ENCODE peak calls at places on chromosomes 11 and 22, in four cellular contexts. T is endodermal cell, K is upper lobe of left lung, J is tibial artery. N is an unnamed sample. For H3K36me3, the result is how much of the 10 kb centered on the place peaks cover.

GRCh38 chr22:17929909-17930308 is 94.5 kb downstream of the MICAL3 start:
- DNase-seq in T (no peak), K (no peak), J (no peak), N (no peak)

GRCh38 chr11:69475141-69475865 is 6.2 kb upstream of the LINC01488 start:
- DNase-seq in T (no peak), K (no peak), J (no peak), N (peak)

GRCh38 chr11:73129198-73129597 is 12.9 kb downstream of the FCHSD2 start:
- DNase-seq in T (no peak), K (no peak), J (no peak), N (no peak)

GRCh38 chr11:120128392-120129172 is 9.3 kb downstream of the TRIM29 start:
- DNase-seq in T (no peak), K (no peak), J (peak), N (peak)

GRCh38 chr11:79150966-79151365 is 289.9 kb downstream of the TENM4 start:
- DNase-seq in T (peak), K (no peak), J (no peak), N (no peak)

GRCh38 chr11:25734592-25735211 is 597.2 kb upstream of the ANO3 start:
- DNase-seq in T (no peak), K (no peak), J (no peak), N (no peak)

GRCh38 chr11:12274056-12274455 is 103.3 kb upstream of the PARVA start:
- DNase-seq in T (peak), K (peak), J (no peak), N (no peak)

GRCh38 chr11:114909866-114910265 is 231.5 kb downstream of the NXPE2 start:
- DNase-seq in T (peak), K (no peak), J (no peak), N (no peak)

GRCh38 chr11:5257296-5257695 is 2.7 kb upstream of the HBG2 start:
- DNase-seq in T (no peak), K (no peak), J (no peak), N (no peak)

GRCh38 chr11:8017894-8018741 is 31.0 kb downstream of the EIF3F start:
- DNase-seq in T (peak), K (no peak), J (no peak), N (no peak)

GRCh38 chr11:20259506-20259905 is 99.2 kb upstream of the DBX1 start:
- DNase-seq in T (no peak), K (no peak), J (no peak), N (no peak)

GRCh38 chr11:79363861-79364378 is 76.9 kb downstream of the TENM4 start:
- DNase-seq in T (no peak), K (no peak), J (no peak), N (no peak)

GRCh38 chr11:100709233-100709999 is 22.3 kb downstream of the ARHGAP42 start:
- DNase-seq in T (no peak), K (no peak), J (no peak), N (no peak)

GRCh38 chr11:37504925-37505324 is 906.9 kb upstream of the RAG2 start:
- DNase-seq in T (no peak), K (no peak), J (no peak), N (no peak)

GRCh38 chr11:3225826-3226750 is 6.1 kb downstream of the MRGPRE start:
- DNase-seq in T (no peak), K (peak), J (no peak), N (peak)

GRCh38 chr11:128956401-128957203 is 13.9 kb upstream of the TP53AIP1 start:
- DNase-seq in T (peak), K (no peak), J (no peak), N (no peak)

GRCh38 chr11:64364911-64365310 is 5.9 kb downstream of the RPS6KA4 start:
- DNase-seq in T (no peak), K (no peak), J (no peak), N (no peak)

GRCh38 chr11:17293308-17293707 is 16.8 kb downstream of the NUCB2 start:
- DNase-seq in T (no peak), K (no peak), J (no peak), N (no peak)
- H3K36me3 ChIP-seq in T (under half), K (under half), J (under half), N (under half)

GRCh38 chr11:133545199-133545709 is 13.0 kb upstream of the OPCML start:
- DNase-seq in T (peak), K (no peak), J (no peak), N (no peak)

GRCh38 chr11:133536198-133536597 is 3.9 kb upstream of the OPCML start:
- DNase-seq in T (no peak), K (no peak), J (no peak), N (no peak)

DNA sequence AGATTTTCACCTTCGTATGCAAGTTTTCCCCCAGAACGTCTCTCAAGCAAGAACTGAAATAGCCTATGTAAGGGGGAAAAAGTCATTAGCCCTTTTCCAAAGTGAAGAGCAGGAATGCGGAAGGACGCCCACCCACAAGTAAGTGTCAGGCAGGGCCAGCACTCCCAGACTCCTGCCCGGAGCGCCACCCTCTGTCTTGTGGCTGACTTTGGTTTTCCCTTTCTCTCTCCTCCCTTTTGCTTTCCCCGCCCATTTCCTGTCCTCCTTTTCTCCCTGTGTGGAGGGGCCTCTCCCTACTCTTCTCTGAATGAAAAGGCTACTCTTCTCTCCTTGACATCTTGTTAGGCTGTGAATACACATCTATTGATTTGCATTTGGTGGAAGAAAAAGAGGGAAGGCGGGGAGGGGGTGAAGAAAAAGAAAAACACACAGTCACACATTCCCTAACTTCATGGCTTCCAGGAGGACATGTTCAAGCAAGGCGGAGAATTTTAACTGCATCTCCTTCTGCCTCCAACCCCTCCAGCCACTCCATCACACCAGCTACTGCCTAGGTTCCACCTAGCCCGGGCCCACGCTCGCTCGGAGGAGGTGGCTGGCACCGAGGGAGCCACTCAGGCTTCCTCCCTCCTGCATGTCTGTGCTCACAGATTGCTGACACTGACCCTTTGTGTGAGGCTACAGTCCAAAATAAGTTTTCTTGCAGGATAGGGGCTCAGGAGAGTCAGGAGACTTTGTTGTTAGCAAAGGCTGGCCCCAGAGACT is 9.2 kb upstream of the OPCML start:
- DNase-seq in T (peak), K (no peak), J (no peak), N (no peak)
- H3K27ac ChIP-seq in T (peak), K (no peak), J (no peak), N (no peak)

GRCh38 chr22:40415531-40416266 is 45.3 kb downstream of the SGSM3 start:
- DNase-seq in T (no peak), K (peak), J (no peak), N (no peak)
- H3K36me3 ChIP-seq in T (under half), K (under half), J (half or more), N (under half)

GRCh38 chr11:118612378-118612777 is 5.0 kb downstream of the PHLDB1 start:
- DNase-seq in T (peak), K (peak), J (no peak), N (peak)

GRCh38 chr11:118609380-118610219 is 2.2 kb downstream of the PHLDB1 start:
- DNase-seq in T (peak), K (no peak), J (no peak), N (no peak)

GRCh38 chr11:118610773-118611432 is 3.5 kb downstream of the PHLDB1 start:
- DNase-seq in T (peak), K (peak), J (peak), N (peak)

GRCh38 chr11:118608268-118609214 is 1.1 kb downstream of the PHLDB1 start:
- DNase-seq in T (peak), K (peak), J (peak), N (peak)

DNA sequence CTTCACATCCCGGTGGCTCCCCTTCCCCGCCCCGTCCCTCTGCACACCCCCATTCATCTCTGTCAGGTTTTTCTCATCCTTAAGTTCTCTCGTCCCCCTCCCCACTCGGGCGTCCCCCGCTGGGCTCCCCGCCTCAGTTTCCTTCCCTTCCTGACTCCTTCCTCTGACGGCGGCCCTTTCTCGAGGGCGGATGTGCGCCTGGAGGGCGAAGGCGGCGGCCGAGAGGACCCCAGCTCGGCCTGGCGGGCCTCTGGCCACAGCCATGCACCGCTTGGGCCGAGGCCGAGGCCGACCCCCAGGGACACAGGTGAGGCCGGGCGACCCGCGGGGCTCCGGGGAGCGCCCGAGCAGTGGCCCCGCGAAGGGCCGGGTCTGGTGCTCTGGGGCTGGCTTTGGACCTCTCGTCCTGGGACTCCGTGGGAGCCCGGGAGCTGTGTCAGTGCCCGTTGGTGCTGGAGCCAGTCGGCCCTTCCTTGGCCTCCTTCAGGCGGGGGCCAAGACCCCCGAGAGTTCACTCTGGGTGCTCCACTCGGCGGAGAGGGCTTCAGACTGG is 2.9 kb downstream of the PHLDB1 start:
- DNase-seq in T (peak), K (no peak), J (no peak), N (peak)
- H3K27ac ChIP-seq in T (no peak), K (peak), J (peak), N (peak)

GRCh38 chr22:19375435-19375834 is 56.1 kb downstream of the HIRA start:
- DNase-seq in T (no peak), K (no peak), J (no peak), N (no peak)

GRCh38 chr22:19376247-19376646 is 55.3 kb downstream of the HIRA start:
- DNase-seq in T (no peak), K (no peak), J (no peak), N (peak)

GRCh38 chr22:19378362-19378711 is 53.2 kb downstream of the HIRA start:
- DNase-seq in T (no peak), K (no peak), J (no peak), N (no peak)

GRCh38 chr22:19376971-19377370 is 54.6 kb downstream of the HIRA start:
- DNase-seq in T (no peak), K (no peak), J (no peak), N (peak)

GRCh38 chr22:19377565-19378361 is 53.8 kb downstream of the HIRA start:
- DNase-seq in T (no peak), K (no peak), J (no peak), N (no peak)
- H3K36me3 ChIP-seq in T (half or more), K (under half), J (half or more), N (under half)

GRCh38 chr11:854601-855342 is 12.1 kb downstream of the TSPAN4 start:
- DNase-seq in T (no peak), K (no peak), J (no peak), N (no peak)
- H3K27ac ChIP-seq in T (peak), K (no peak), J (no peak), N (no peak)

DNA sequence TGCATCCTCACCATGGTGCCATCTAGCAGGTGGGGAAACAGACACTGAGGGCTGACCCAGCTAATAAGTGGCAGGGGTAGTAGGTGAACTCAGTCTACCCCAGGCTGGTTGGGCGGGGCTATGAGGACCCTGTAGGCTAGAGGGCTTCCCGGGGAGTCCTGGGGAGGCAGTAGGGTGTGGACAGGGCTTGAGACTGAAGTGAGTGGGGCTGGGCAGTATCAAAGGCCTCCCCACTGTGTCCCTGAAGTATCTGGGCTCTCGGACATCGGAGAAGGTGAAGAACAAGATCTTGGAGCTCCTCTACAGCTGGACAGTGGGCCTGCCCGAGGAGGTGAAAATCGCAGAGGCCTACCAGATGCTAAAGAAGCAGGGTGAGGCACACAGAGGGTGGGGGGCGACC is 11.4 kb downstream of the GGA1 start:
- DNase-seq in T (no peak), K (no peak), J (no peak), N (no peak)
- H3K36me3 ChIP-seq in T (under half), K (under half), J (half or more), N (under half)

DNA sequence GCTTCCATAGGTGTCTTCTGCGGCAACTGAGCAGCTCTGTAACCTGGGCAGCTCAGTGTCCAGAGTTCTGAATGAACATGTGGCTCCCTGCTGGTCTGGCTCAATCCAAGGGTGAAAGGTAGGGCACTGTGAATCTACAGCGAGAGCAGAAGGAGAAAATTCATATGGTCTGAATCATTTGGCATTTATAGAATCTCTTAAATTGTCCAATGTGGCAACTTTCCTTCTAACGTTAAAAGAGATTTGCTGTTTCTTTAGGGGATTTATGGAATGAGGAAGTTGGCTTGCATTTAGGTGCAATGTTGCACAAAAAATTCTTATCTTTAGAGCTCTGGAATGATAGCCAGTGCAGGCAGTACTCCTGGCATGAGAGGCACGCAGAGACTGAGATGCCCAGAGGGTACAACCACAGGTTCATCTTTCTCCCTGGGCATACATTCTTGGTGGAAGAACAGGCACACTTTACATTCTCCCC is 17.0 kb downstream of the ATXN10 start:
- DNase-seq in T (no peak), K (no peak), J (no peak), N (no peak)
- H3K27ac ChIP-seq in T (no peak), K (peak), J (peak), N (no peak)

GRCh38 chr11:71476031-71476430 is 23.0 kb downstream of the NADSYN1 start:
- DNase-seq in T (no peak), K (no peak), J (no peak), N (no peak)

GRCh38 chr11:71473793-71474080 is 20.7 kb downstream of the NADSYN1 start:
- DNase-seq in T (no peak), K (no peak), J (no peak), N (no peak)

GRCh38 chr11:71472941-71473792 is 20.2 kb downstream of the NADSYN1 start:
- DNase-seq in T (no peak), K (no peak), J (no peak), N (peak)

GRCh38 chr11:71474771-71475483 is 21.9 kb downstream of the NADSYN1 start:
- DNase-seq in T (no peak), K (no peak), J (no peak), N (peak)

GRCh38 chr11:71474141-71474770 is 21.3 kb downstream of the NADSYN1 start:
- DNase-seq in T (no peak), K (no peak), J (no peak), N (peak)
- H3K36me3 ChIP-seq in T (under half), K (under half), J (half or more), N (under half)

N was measured in aorta.